ENCODE peak calls at places on chromosome 11, in seven cellular contexts. X, I, T, G, L, P and O are unnamed samples. For H3K4me1, the result is how much of the 10 kb centered on the place peaks cover.

GRCh38 chr11:1560618-1561251 is 11.3 kb downstream of the DUSP8 start:
- DNase-seq in X (no peak), I (no peak), T (no peak), G (no peak), L (no peak), P (no peak), O (no peak)

GRCh38 chr11:103892603-103893002 is 143.8 kb upstream of the DDI1 start:
- DNase-seq in X (no peak), I (no peak), T (no peak), G (no peak), L (peak), P (no peak), O (no peak)

GRCh38 chr11:4495487-4495886 is 13.0 kb downstream of the OR52K1 start:
- DNase-seq in X (no peak), I (no peak), T (no peak), G (no peak), L (peak), P (no peak), O (no peak)

GRCh38 chr11:65390099-65390941 is 3.9 kb downstream of the FRMD8 start:
- DNase-seq in X (peak), I (no peak), T (no peak), G (no peak), L (no peak), P (no peak), O (no peak)

GRCh38 chr11:2581931-2582435 is 117.8 kb downstream of the KCNQ1OT1 start:
- DNase-seq in X (no peak), I (no peak), T (peak), G (peak), L (no peak), P (no peak), O (no peak)

GRCh38 chr11:20611445-20611844 is 12.0 kb downstream of the SLC6A5 start:
- DNase-seq in X (no peak), I (no peak), T (no peak), G (no peak), L (no peak), P (no peak), O (no peak)

GRCh38 chr11:17683378-17684161 is 35.8 kb upstream of the MYOD1 start:
- DNase-seq in X (no peak), I (no peak), T (no peak), G (no peak), L (peak), P (no peak), O (peak)

GRCh38 chr11:11980841-11981308 is 27.6 kb downstream of the DKK3 start:
- DNase-seq in X (no peak), I (no peak), T (peak), G (no peak), L (no peak), P (no peak), O (no peak)

GRCh38 chr11:88410636-88411035 is 73.1 kb upstream of the CTSC start:
- DNase-seq in X (no peak), I (no peak), T (no peak), G (no peak), L (no peak), P (no peak), O (no peak)

GRCh38 chr11:17828311-17828751 is 93.8 kb downstream of the KCNC1 start:
- DNase-seq in X (no peak), I (no peak), T (peak), G (peak), L (peak), P (no peak), O (no peak)

GRCh38 chr11:130001491-130002351 is 914 bp downstream of the PRDM10 start:
- DNase-seq in X (peak), I (no peak), T (peak), G (no peak), L (peak), P (peak), O (peak)

GRCh38 chr11:83971063-83971462 is 684.9 kb upstream of the CCDC90B start:
- DNase-seq in X (no peak), I (no peak), T (no peak), G (no peak), L (peak), P (peak), O (no peak)

GRCh38 chr11:6862961-6863360 is at the start of gene OR10A2:
- DNase-seq in X (peak), I (no peak), T (no peak), G (no peak), L (no peak), P (no peak), O (no peak)

GRCh38 chr11:678297-678696 is 16.7 kb downstream of the DEAF1 start:
- DNase-seq in X (no peak), I (no peak), T (no peak), G (no peak), L (no peak), P (no peak), O (no peak)

GRCh38 chr11:73383249-73384126 is 7.3 kb downstream of the RELT start:
- DNase-seq in X (peak), I (no peak), T (no peak), G (no peak), L (peak), P (no peak), O (peak)

GRCh38 chr11:58525037-58525614 is 17.2 kb upstream of the OR5B21 start:
- DNase-seq in X (no peak), I (no peak), T (no peak), G (no peak), L (peak), P (no peak), O (peak)

GRCh38 chr11:60895687-60896086 is 10.7 kb downstream of the PRPF19 start:
- DNase-seq in X (no peak), I (no peak), T (no peak), G (no peak), L (no peak), P (no peak), O (no peak)

GRCh38 chr11:67022961-67023956 is at the start of gene SYT12:
- DNase-seq in X (peak), I (no peak), T (no peak), G (no peak), L (no peak), P (peak), O (no peak)

GRCh38 chr11:69411257-69411924 is 70.1 kb upstream of the LINC01488 start:
- DNase-seq in X (no peak), I (no peak), T (no peak), G (no peak), L (no peak), P (no peak), O (no peak)

GRCh38 chr11:73236879-73237278 is 18.8 kb downstream of the P2RY2 start:
- DNase-seq in X (peak), I (no peak), T (no peak), G (peak), L (peak), P (peak), O (peak)

GRCh38 chr11:86800076-86800955 is at the start of gene PRSS23:
- DNase-seq in X (peak), I (no peak), T (peak), G (peak), L (peak), P (peak), O (peak)

GRCh38 chr11:65965986-65966762 is 4.6 kb downstream of the SART1 start:
- DNase-seq in X (no peak), I (no peak), T (no peak), G (no peak), L (no peak), P (no peak), O (no peak)

GRCh38 chr11:109704432-109704831 is 282.4 kb downstream of the C11orf87 start:
- DNase-seq in X (no peak), I (no peak), T (no peak), G (no peak), L (no peak), P (no peak), O (no peak)

GRCh38 chr11:100009728-100010127 is 677.4 kb upstream of the ARHGAP42 start:
- DNase-seq in X (no peak), I (no peak), T (no peak), G (no peak), L (no peak), P (no peak), O (no peak)

GRCh38 chr11:38460429-38460828 is 1862.4 kb upstream of the RAG2 start:
- DNase-seq in X (no peak), I (no peak), T (no peak), G (no peak), L (peak), P (no peak), O (no peak)

GRCh38 chr11:27621440-27622161 is 78.7 kb downstream of the BDNF start:
- DNase-seq in X (no peak), I (no peak), T (no peak), G (no peak), L (peak), P (no peak), O (no peak)

GRCh38 chr11:115905331-115905730 is 401.1 kb upstream of the CADM1 start:
- DNase-seq in X (no peak), I (no peak), T (no peak), G (no peak), L (peak), P (no peak), O (no peak)

GRCh38 chr11:90465553-90465952 is 242.7 kb upstream of the CHORDC1 start:
- DNase-seq in X (no peak), I (no peak), T (no peak), G (no peak), L (no peak), P (no peak), O (no peak)

GRCh38 chr11:119668685-119669084 is 60.3 kb downstream of the NECTIN1 start:
- DNase-seq in X (no peak), I (no peak), T (no peak), G (no peak), L (no peak), P (no peak), O (no peak)

GRCh38 chr11:107716884-107717532 is 5.2 kb upstream of the SLN start:
- DNase-seq in X (no peak), I (no peak), T (no peak), G (no peak), L (no peak), P (no peak), O (no peak)

GRCh38 chr11:47186076-47186936 is at the start of gene PACSIN3:
- DNase-seq in X (peak), I (no peak), T (no peak), G (peak), L (peak), P (peak), O (no peak)

GRCh38 chr11:132022285-132022684 is 651.9 kb downstream of the NTM start:
- DNase-seq in X (no peak), I (no peak), T (no peak), G (no peak), L (no peak), P (no peak), O (no peak)

GRCh38 chr11:132022718-132023117 is 652.3 kb downstream of the NTM start:
- DNase-seq in X (no peak), I (no peak), T (no peak), G (no peak), L (peak), P (no peak), O (no peak)

GRCh38 chr11:132028380-132029240 is 658.2 kb downstream of the NTM start:
- DNase-seq in X (peak), I (no peak), T (no peak), G (no peak), L (peak), P (peak), O (peak)

GRCh38 chr11:132026746-132027145 is 656.3 kb downstream of the NTM start:
- DNase-seq in X (no peak), I (no peak), T (no peak), G (no peak), L (no peak), P (no peak), O (no peak)

GRCh38 chr11:132024587-132025295 is 654.3 kb downstream of the NTM start:
- DNase-seq in X (no peak), I (no peak), T (no peak), G (no peak), L (peak), P (no peak), O (peak)
- H3K4me3 ChIP-seq in X (no peak), I (no peak), T (no peak), G (no peak), L (no peak), P (no peak), O (no peak)

GRCh38 chr11:8692417-8692816 is 9.8 kb downstream of the RPL27A start:
- DNase-seq in X (no peak), I (no peak), T (no peak), G (no peak), L (no peak), P (no peak), O (no peak)
- H3K4me1 ChIP-seq in X (under half), I (under half), T (under half), G (under half), L (under half), P (under half), O (under half)

GRCh38 chr11:121741316-121741715 is 288.5 kb upstream of the SORL1-AS1 start:
- DNase-seq in X (no peak), I (no peak), T (peak), G (no peak), L (peak), P (no peak), O (no peak)
- H3K4me3 ChIP-seq in X (no peak), I (no peak), T (peak), G (no peak), L (no peak), P (no peak), O (no peak)

DNA sequence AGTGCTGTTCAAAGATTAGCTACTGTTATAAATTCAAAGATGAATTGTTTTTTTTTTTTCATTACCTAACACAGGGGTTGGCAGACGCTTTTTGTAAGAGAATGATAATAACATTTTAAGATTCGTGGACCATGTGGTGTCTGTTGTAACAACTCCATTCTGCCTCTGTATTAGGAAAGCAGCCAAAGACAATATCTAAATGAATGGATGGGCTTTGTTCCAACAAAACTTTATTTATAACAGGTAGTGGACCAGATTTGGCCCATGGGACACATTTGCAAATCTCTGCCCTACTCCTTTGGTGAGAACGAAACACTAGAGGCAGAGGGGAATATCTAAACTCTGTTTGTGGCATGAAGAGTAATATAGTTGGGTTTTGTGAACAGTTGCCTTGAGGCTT is 83.6 kb upstream of the BLID start:
- DNase-seq in X (no peak), I (no peak), T (no peak), G (no peak), L (no peak), P (no peak), O (no peak)
- H3K4me1 ChIP-seq in X (under half), I (under half), T (under half), G (under half), L (under half), P (under half), O (under half)

DNA sequence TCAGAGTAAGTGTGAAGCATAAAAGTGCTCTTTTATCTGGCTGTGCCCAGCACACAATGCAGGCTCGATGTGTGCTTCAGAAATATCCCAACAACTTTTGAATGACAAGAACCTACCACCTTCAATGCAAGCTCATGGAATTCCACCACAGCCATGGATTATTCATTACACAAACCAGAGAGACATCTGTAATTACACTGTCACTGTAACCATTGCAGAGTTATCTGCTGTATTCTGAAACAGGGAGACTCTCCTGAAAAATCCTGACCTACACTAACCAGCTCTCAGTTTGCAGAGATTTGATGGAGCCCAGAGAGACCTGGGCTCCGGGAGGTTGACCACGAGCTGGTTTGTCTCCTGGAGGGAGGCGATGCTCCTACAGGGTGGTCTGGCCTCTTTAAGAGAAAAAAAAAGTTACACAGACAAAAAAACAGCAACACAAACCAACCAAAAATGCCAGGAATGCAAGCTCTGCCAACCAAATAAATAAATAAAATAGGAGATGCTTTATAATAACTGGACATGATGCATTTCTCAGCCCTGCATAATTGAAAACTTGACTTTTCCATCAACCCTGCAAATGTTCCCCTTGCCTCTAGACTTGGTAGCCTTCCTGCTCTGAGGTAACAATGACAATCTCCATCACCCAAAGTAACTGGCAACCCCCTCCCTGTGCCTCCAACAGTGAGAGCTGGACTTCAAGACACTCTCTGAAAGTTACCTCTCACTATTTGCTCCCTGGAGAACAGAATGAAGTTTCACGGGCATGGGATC is 69.7 kb downstream of the ETS1 start:
- DNase-seq in X (no peak), I (no peak), T (no peak), G (no peak), L (no peak), P (no peak), O (no peak)
- H3K4me3 ChIP-seq in X (no peak), I (peak), T (peak), G (no peak), L (peak), P (no peak), O (peak)

DNA sequence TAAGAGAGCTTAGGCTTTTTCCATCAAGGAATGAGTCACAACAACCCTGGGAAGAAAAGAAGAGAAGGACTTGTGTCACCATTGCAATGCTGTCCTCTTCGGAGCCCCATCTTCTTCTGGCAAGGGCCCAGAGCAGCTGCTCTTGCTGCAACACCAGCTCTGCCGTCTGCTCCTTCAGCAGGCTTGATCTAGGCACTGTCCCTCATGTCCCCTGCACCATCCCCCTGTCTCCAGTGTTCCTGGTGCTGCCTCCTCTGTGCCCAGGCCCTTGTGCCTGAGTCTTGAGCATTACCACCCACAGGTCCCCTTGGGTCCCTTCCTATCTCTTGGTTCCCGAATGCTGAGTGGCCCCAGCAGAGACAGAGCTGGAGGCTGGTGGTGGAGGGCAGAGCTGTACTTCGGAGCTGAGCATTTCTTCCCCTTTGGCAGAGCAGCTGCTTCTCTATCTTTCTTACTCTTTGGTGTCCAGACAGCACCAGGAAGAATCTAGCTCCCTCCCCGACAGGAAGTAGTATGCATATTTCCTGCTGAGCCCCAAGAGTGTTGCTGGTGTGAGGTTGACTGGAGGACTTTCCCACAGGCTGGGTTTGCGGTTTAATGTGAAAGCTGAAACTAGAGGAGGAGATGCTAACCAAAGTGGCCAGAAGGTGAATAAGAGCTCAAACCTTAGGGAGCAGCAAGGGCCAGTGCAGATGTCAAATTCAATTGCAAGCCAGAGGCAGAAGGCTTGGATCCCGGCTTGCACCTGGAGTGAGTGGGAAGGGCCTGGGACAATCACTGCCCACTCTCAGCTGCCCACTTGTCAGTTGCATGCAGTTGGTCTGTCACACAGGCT is 27.8 kb downstream of the WEE1 start:
- DNase-seq in X (no peak), I (peak), T (no peak), G (no peak), L (peak), P (no peak), O (peak)
- H3K4me1 ChIP-seq in X (under half), I (under half), T (under half), G (under half), L (under half), P (under half), O (under half)